ENCODE peak calls at places on chromosomes 3 and 15, in nine cellular contexts. G is right lobe of liver; F is psoas muscle; N is colonic mucosa; Q is body of pancreas; Y is neural progenitor cell; R is CD8-positive, alpha-beta T cell; A is dorsolateral prefrontal cortex; S is GM23338. M is an unnamed sample.
A peak's percentile ranks its signal among the peaks of the same experiment; 100 is the strongest.

GRCh38 chr3:114758828-114759709 is 388.0 kb downstream of the ZBTB20 start:
- DNase-seq in Q (peak; percentile 20), G (peak; percentile 46), S (no peak), R (no peak), N (no peak), Y (no peak), F (no peak), A (no peak), M (no peak)

GRCh38 chr15:56207711-56208110 is 36.0 kb downstream of the RFX7 start:
- DNase-seq in R (peak; percentile 16), Y (no peak), F (no peak), Q (no peak), N (no peak), S (no peak), G (no peak), A (no peak), M (no peak)

GRCh38 chr3:113712129-113712528 is 15.7 kb upstream of the USF3 start:
- DNase-seq in G (no peak), N (no peak), F (no peak), S (no peak), Y (no peak), A (no peak), R (no peak), Q (no peak), M (no peak)

GRCh38 chr3:136818191-136818850 is 605 bp upstream of the SLC35G2 start:
- DNase-seq in R (peak; percentile 22), Q (peak; percentile 86), N (no peak), Y (peak; percentile 13), G (no peak), A (no peak), S (peak; percentile 66), F (peak; percentile 35), M (no peak)

GRCh38 chr3:58074997-58075396 is 66.8 kb downstream of the FLNB start:
- DNase-seq in R (no peak), F (no peak), S (no peak), Y (no peak), A (no peak), Q (no peak), N (no peak), G (no peak), M (no peak)

GRCh38 chr15:75178171-75178937 is 23.3 kb upstream of the C15orf39 start:
- DNase-seq in Q (peak; percentile 67), A (no peak), R (no peak), S (peak; percentile 71), G (peak; percentile 57), Y (peak; percentile 74), N (peak; percentile 54), F (peak; percentile 44), M (peak; percentile 85)

GRCh38 chr3:132160218-132160617 is 125.4 kb upstream of the CPNE4 start:
- DNase-seq in F (no peak), A (no peak), R (no peak), N (no peak), Q (no peak), G (no peak), Y (no peak), S (peak; percentile 7), M (no peak)

GRCh38 chr3:71584216-71585061 is 911 bp upstream of the FOXP1 start:
- DNase-seq in S (peak; percentile 59), A (peak; percentile 57), G (peak; percentile 63), N (peak; percentile 77), F (peak; percentile 35), Y (peak; percentile 82), R (peak; percentile 36), Q (peak; percentile 19), M (peak; percentile 66)

DNA sequence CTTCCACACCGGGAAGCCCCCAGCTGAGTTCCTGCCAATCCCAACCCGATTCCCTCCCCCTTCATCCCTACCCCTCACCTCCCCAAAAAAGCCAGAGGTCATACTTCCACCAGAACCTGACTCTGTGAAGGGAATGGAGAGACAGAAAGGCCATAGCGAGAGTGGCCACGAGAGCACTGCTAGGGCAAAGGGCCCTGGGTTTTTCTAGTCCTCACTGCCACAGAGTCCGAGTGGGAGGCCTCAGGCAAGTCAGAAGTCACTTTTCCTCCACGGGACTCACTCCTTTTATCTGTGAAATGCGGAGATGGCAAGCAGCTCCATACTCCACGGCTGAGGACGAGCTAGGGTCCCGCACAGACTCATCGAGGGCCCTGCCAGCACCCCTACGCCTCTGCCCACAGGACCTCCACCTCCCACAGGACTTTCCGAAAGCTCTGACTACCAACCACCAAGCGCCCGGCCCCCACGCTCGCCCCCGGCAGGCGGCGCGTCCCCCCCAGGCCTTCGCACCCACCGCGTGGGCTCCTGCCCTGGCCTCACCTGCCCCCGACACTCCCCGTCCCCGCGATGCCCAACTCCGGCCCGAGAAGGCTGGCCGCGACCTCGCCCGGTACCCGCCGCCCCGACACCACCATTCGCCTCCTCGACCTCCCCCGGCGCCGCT is 794 bp downstream of the ATP13A3 start:
- DNase-seq in A (peak; percentile 48), G (peak; percentile 62), Y (peak; percentile 29), S (peak; percentile 34), F (peak; percentile 50), R (peak; percentile 51), N (peak; percentile 45), Q (peak; percentile 39), M (peak; percentile 88)
- TF ChIP-seq CTCF in A (no peak), G (no peak), Y (peak; percentile 27), S (no peak), F (peak; percentile 9), R (no peak), N (no peak), Q (no peak), M (no peak)

GRCh38 chr15:81027200-81027599 is 26.5 kb downstream of the TLNRD1 start:
- DNase-seq in Y (no peak), G (no peak), N (no peak), F (no peak), Q (no peak), S (no peak), A (no peak), R (no peak), M (no peak)

GRCh38 chr15:81021321-81021720 is 20.6 kb downstream of the TLNRD1 start:
- DNase-seq in A (no peak), S (no peak), N (no peak), R (no peak), Y (no peak), G (no peak), F (no peak), Q (no peak), M (no peak)

GRCh38 chr15:81024265-81024875 is 23.6 kb downstream of the TLNRD1 start:
- DNase-seq in Y (no peak), Q (no peak), G (no peak), A (no peak), R (no peak), S (peak; percentile 10), F (no peak), N (no peak), M (no peak)

GRCh38 chr15:81023483-81024264 is 23.0 kb downstream of the TLNRD1 start:
- DNase-seq in A (peak; percentile 69), Q (peak; percentile 41), N (peak; percentile 49), S (no peak), R (no peak), Y (no peak), F (peak; percentile 85), G (peak; percentile 84), M (peak; percentile 75)

GRCh38 chr15:81024891-81025290 is 24.2 kb downstream of the TLNRD1 start:
- DNase-seq in S (no peak), R (no peak), G (no peak), Y (no peak), A (no peak), N (no peak), F (no peak), Q (no peak), M (no peak)
- H3K27ac ChIP-seq in S (no peak overlapping the region), R (no peak overlapping the region), G (no peak overlapping the region), Y (no peak overlapping the region), A (no peak overlapping the region), N (peak overlapping the region; percentile 6), F (no peak overlapping the region), Q (no peak overlapping the region), M (no peak overlapping the region)

GRCh38 chr3:158732856-158733200 is 571 bp upstream of the RARRES1 start:
- DNase-seq in Q (no peak), S (peak; percentile 54), F (no peak), R (no peak), Y (no peak), G (no peak), N (no peak), A (no peak), M (no peak)
- TF ChIP-seq CTCF in Q (no peak), S (no peak), F (no peak), R (no peak), Y (no peak), G (no peak), N (no peak), A (no peak), M (no peak)

GRCh38 chr3:16741890-16742289 is 136.7 kb upstream of the DAZL start:
- DNase-seq in G (no peak), N (no peak), A (no peak), R (no peak), Q (no peak), S (no peak), F (peak; percentile 29), Y (no peak), M (no peak)
- H3K27ac ChIP-seq in G (no peak overlapping the region), N (no peak overlapping the region), A (no peak overlapping the region), R (no peak overlapping the region), Q (no peak overlapping the region), S (no peak overlapping the region), F (peak overlapping the region; percentile 73), Y (no peak overlapping the region), M (no peak overlapping the region)

DNA sequence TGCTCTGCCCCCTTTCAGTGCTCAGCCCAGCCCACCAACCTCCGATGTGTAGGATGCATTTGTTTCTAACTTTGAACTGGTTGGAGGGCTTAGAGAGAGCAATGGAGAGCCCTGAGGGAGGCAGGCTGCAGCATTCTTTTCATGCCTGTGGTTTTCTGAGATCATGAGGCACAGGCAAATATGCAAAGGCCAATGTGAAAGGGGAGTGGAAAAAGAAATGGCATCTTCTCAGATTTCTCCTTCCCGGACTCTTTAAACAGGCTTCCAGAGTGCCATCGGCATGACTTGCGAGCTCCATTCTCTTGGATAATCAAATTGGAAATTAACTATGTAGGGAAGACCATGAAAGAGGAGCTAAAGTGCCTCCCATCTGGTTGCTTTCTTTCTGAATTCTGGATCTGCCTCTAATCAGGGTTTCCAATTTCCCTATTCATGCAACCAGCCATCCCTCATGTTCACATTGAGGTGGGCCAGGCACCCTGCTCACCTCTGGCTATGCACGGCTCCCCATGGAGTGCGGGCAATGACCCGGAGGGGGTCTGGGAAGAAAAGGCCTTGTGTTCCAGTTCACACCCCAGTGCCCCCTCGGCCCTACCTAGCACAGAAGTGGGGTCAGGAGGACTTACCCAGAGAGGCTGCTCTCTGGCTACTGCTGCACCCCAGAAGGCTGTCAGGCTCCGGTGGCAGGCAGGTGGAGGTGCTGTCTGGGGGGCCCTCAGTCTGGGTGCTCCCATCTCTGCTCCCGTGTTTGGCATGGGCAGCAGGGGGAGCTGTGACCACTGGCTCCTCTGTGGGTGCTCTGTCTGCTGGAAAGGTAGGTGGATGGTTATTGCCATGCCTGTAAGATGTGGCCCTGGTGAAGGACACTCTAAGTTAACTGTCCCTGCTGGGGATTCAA is 16.1 kb downstream of the AMOTL2 start:
- DNase-seq in F (peak; percentile 48), Y (no peak), S (no peak), R (no peak), Q (peak; percentile 49), G (no peak), N (no peak), A (no peak), M (no peak)
- TF ChIP-seq CTCF in F (no peak), Y (peak; percentile 40), S (peak; percentile 67), R (no peak), Q (no peak), G (peak; percentile 28), N (peak; percentile 24), A (no peak), M (no peak)